ENCODE peak calls at places on chromosomes 2 and 18, in six cellular contexts. G is IMR-90, O is H1, P is neuronal stem cell, Z is mesendoderm, X is trophoblast cell. T is an unnamed sample.

GRCh38 chr18:59996370-59996966 is 96.7 kb downstream of the PMAIP1 start:
- DNase-seq in G (peak; percentile 57), O (no peak), P (no peak), Z (peak; percentile 27), X (peak; percentile 23), T (peak; percentile 55)

GRCh38 chr2:106120432-106120831 is 73.7 kb downstream of the UXS1 start:
- DNase-seq in G (no peak), O (no peak), P (no peak), Z (no peak), X (no peak), T (no peak)

GRCh38 chr2:112915300-112916144 is 4.6 kb downstream of the IL37 start:
- DNase-seq in G (no peak), O (no peak), P (no peak), Z (no peak), X (no peak), T (no peak)

GRCh38 chr2:119476301-119477117 is 44.9 kb downstream of the TMEM37 start:
- DNase-seq in G (peak; percentile 36), O (peak; percentile 87), P (peak; percentile 56), Z (peak; percentile 93), X (peak; percentile 33), T (peak; percentile 50)

GRCh38 chr2:197514754-197515153 is 1.1 kb upstream of the MOB4 start:
- DNase-seq in G (no peak), O (no peak), P (no peak), Z (peak; percentile 39), X (no peak), T (peak; percentile 28)

GRCh38 chr18:76126327-76126726 is 368.7 kb downstream of the ZNF516 start:
- DNase-seq in G (no peak), O (no peak), P (peak; percentile 8), Z (peak; percentile 53), X (no peak), T (no peak)

GRCh38 chr2:151842830-151843668 is 14.8 kb upstream of the ARL5A start:
- DNase-seq in G (no peak), O (no peak), P (no peak), Z (no peak), X (no peak), T (no peak)

GRCh38 chr2:164766931-164767330 is 74.7 kb downstream of the COBLL1 start:
- DNase-seq in G (no peak), O (no peak), P (no peak), Z (no peak), X (no peak), T (no peak)

GRCh38 chr2:149221898-149222297 is 108.5 kb upstream of the LYPD6 start:
- DNase-seq in G (no peak), O (no peak), P (no peak), Z (peak; percentile 90), X (peak; percentile 49), T (no peak)

GRCh38 chr2:102591646-102592045 is 27.7 kb upstream of the SLC9A2 start:
- DNase-seq in G (no peak), O (no peak), P (no peak), Z (no peak), X (no peak), T (no peak)

GRCh38 chr2:186570587-186570986 is 19.3 kb upstream of the ITGAV start:
- DNase-seq in G (peak; percentile 60), O (no peak), P (no peak), Z (peak; percentile 74), X (peak; percentile 82), T (peak; percentile 78)

GRCh38 chr18:34936772-34937171 is 104.4 kb upstream of the MAPRE2 start:
- DNase-seq in G (no peak), O (no peak), P (no peak), Z (no peak), X (no peak), T (no peak)

GRCh38 chr18:765764-766549 is 46.1 kb downstream of the YES1 start:
- DNase-seq in G (no peak), O (no peak), P (no peak), Z (peak; percentile 26), X (no peak), T (no peak)

GRCh38 chr2:207160115-207160514 is 5.6 kb downstream of the KLF7 start:
- DNase-seq in G (peak; percentile 47), O (no peak), P (no peak), Z (no peak), X (no peak), T (no peak)

GRCh38 chr2:100262555-100263320 is 59.6 kb downstream of the LONRF2 start:
- DNase-seq in G (peak; percentile 56), O (peak; percentile 89), P (peak; percentile 68), Z (peak; percentile 88), X (peak; percentile 33), T (peak; percentile 74)

GRCh38 chr18:75130591-75131274 is 78.2 kb downstream of the PTGR3 start:
- DNase-seq in G (peak; percentile 12), O (peak; percentile 23), P (no peak), Z (no peak), X (no peak), T (no peak)

GRCh38 chr2:29270606-29271005 is 155.4 kb downstream of the CLIP4 start:
- DNase-seq in G (no peak), O (no peak), P (no peak), Z (peak; percentile 93), X (no peak), T (no peak)

GRCh38 chr18:9737814-9738160 is 29.7 kb downstream of the RAB31 start:
- DNase-seq in G (no peak), O (no peak), P (no peak), Z (no peak), X (no peak), T (no peak)

GRCh38 chr2:217798191-217798590 is 204.6 kb downstream of the TNS1 start:
- DNase-seq in G (no peak), O (peak; percentile 8), P (no peak), Z (no peak), X (no peak), T (no peak)

GRCh38 chr2:49028101-49028500 is 126.2 kb downstream of the FSHR start:
- DNase-seq in G (no peak), O (no peak), P (no peak), Z (no peak), X (no peak), T (no peak)

GRCh38 chr2:153213022-153213421 is 265.5 kb downstream of the RPRM start:
- DNase-seq in G (no peak), O (no peak), P (no peak), Z (no peak), X (no peak), T (no peak)

GRCh38 chr2:42314892-42315468 is 46.0 kb downstream of the COX7A2L start:
- DNase-seq in G (peak; percentile 96), O (no peak), P (no peak), Z (no peak), X (peak; percentile 68), T (peak; percentile 90)

GRCh38 chr2:192035731-192036442 is 158.8 kb downstream of the TMEFF2 start:
- DNase-seq in G (peak; percentile 76), O (no peak), P (no peak), Z (no peak), X (no peak), T (peak; percentile 70)
- H3K4me3 ChIP-seq in G (peak overlapping the region; percentile 32), O (no peak overlapping the region), P (no peak overlapping the region), Z (no peak overlapping the region), X (no peak overlapping the region), T (peak overlapping the region; percentile 59)

DNA sequence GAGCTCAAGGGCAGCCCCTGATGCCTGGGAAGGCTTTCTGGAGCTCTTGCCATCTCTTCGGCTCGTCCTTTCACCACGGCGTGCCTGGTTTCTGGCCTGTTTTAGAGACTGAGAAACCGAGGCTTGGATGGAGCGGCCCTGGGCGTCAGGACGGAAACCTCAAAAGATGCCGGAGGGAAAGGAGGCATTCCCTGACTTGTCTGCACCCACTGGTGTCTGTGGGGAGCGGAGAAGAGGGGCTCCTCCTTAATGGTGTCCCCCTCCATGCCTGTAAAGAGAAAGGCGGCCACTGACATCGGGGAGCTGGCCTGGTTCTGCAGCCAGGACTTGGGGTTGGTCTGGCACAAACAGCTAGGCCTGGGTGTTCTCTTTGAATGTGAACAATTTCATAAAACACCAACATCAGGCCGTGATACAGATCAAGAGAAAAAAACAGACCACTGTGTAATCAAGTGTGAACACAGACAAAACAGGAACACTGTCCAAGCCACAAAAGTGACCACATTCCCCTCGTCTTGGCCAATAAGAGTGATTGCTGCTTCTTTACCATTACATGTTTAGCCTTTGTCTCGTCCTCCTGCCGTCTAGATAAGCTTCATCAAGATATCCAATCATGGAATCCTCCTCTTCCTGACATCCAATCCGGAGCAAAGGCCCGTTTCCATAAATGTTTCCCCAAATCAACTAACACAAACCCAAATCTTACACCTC is 633 bp upstream of the ILKAP start:
- DNase-seq in G (no peak), O (no peak), P (no peak), Z (no peak), X (no peak), T (no peak)
- H3K18ac ChIP-seq in G (peak overlapping the region; percentile 78), O (peak overlapping the region; percentile 87), P (peak overlapping the region; percentile 86), Z (peak overlapping the region; percentile 69), X (peak overlapping the region; percentile 82), T (peak overlapping the region; percentile 71)

DNA sequence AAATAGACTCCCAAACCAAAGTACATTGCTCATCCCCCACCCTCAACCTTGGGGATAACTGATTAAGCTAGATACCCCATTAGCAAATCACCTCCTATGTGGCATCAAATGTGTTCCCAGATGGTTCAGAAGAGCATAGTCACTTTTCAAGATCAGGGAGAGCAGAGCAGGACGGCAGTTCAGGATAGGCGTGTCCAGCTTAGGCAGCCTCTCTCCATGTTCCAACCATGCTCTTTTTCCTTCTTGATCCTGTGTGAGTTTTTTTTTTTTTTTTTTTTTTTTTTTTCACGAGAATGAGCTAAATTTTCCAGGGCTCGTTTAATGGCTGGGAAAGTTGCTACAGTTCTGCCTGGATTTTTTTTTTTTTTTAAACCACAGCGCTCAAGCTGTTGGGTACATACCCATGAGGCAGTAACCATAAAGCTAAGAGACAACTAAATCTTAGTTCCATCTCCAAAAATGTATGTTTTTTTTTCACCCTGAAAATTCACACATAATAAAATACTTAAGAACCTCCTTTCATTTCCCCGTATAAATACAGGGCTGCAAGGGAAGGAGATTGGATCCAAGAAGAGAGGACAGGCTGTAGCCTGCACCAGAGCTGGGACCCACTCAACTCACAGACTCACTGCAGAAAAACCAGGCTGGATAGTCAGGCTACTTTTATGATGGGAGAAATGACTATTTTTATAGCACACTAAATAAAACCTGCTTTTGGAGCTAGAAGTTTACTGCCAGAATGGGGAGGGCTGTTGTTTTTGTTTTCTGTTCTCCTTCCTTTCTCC is 244.3 kb downstream of the SETBP1 start:
- DNase-seq in G (no peak), O (no peak), P (no peak), Z (no peak), X (no peak), T (no peak)
- H3K27ac ChIP-seq in G (no peak overlapping the region), O (no peak overlapping the region), P (no peak overlapping the region), Z (no peak overlapping the region), X (no peak overlapping the region), T (no peak overlapping the region)

GRCh38 chr2:135708159-135708558 is 33.5 kb upstream of the UBXN4 start:
- DNase-seq in G (no peak), O (no peak), P (no peak), Z (no peak), X (no peak), T (no peak)

GRCh38 chr2:135698838-135699237 is 42.8 kb upstream of the UBXN4 start:
- DNase-seq in G (no peak), O (no peak), P (no peak), Z (no peak), X (no peak), T (no peak)

GRCh38 chr2:135701442-135701841 is 40.2 kb upstream of the UBXN4 start:
- DNase-seq in G (peak; percentile 79), O (no peak), P (no peak), Z (no peak), X (no peak), T (peak; percentile 14)

DNA sequence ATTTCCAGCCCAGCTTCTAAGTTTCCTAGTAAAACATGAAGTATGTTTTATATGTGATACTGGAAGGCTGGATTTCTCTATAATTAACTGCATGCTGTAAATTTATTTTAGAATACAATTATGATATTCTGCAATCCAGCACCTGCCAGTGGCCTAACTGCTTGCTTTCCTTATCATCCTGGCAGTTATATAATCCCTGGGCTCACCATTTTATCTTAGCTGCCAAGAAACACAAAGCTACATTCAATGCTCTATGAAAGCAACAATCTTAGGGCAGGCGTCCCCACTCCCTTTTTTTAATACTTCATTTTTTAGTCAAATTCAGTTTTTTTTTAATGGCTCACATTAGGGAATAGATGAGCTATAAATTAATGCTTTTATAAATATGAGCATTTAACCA is 38.4 kb upstream of the UBXN4 start:
- DNase-seq in G (no peak), O (no peak), P (no peak), Z (no peak), X (no peak), T (no peak)
- H3K4me3 ChIP-seq in G (no peak overlapping the region), O (no peak overlapping the region), P (no peak overlapping the region), Z (no peak overlapping the region), X (no peak overlapping the region), T (no peak overlapping the region)

T was measured in mesenchymal stem cell.